ENCODE peak calls at places on chromosomes 12 and 14, in four cellular contexts. Q is K562, T is SK-N-SH, O is HEK293T. X is an unnamed sample.

GRCh38 chr14:30855345-30856037 is 18.9 kb upstream of the COCH start:
- DNase-seq in T (no peak), Q (no peak), O (no peak), X (no peak)

GRCh38 chr14:100076133-100076532 is 10.9 kb downstream of the EVL start:
- DNase-seq in T (no peak), O (peak; percentile 37), Q (peak; percentile 35), X (peak; percentile 15)

GRCh38 chr12:121530600-121531355 is 50.0 kb downstream of the KDM2B start:
- DNase-seq in Q (peak; percentile 57), T (no peak), O (no peak), X (no peak)

GRCh38 chr12:131260251-131260905 is 306.7 kb downstream of the ADGRD1 start:
- DNase-seq in T (no peak), O (no peak), Q (no peak), X (no peak)

GRCh38 chr12:58249610-58250009 is 308.2 kb downstream of the ATP23 start:
- DNase-seq in Q (no peak), O (no peak), T (no peak), X (no peak)

GRCh38 chr12:113863455-113863845 is 102.7 kb downstream of the RBM19 start:
- DNase-seq in Q (peak; percentile 35), O (no peak), T (no peak), X (no peak)

GRCh38 chr12:88035907-88036289 is 6.7 kb upstream of the C12orf50 start:
- DNase-seq in T (no peak), Q (no peak), O (peak; percentile 5), X (no peak)

GRCh38 chr14:46818147-46818546 is 166.6 kb upstream of the RPL10L start:
- DNase-seq in O (no peak), T (no peak), Q (no peak), X (no peak)

GRCh38 chr12:91854725-91855124 is 290.9 kb downstream of the BTG1 start:
- DNase-seq in O (no peak), Q (no peak), T (no peak), X (no peak)

GRCh38 chr12:41277019-41277770 is 89.1 kb downstream of the PDZRN4 start:
- DNase-seq in T (peak; percentile 34), Q (peak; percentile 18), O (peak; percentile 38), X (peak; percentile 26)

GRCh38 chr12:59861635-59862034 is 265.8 kb downstream of the SLC16A7 start:
- DNase-seq in Q (no peak), O (no peak), T (no peak), X (no peak)

GRCh38 chr12:1044697-1045096 is 53.7 kb downstream of the ERC1 start:
- DNase-seq in T (no peak), O (no peak), Q (no peak), X (no peak)

GRCh38 chr14:97270308-97270707 is 473.1 kb downstream of the VRK1 start:
- DNase-seq in Q (no peak), O (no peak), T (no peak), X (peak; percentile 5)

GRCh38 chr12:116736962-116737773 is 701 bp downstream of the SPRING1 start:
- DNase-seq in T (peak; percentile 50), Q (peak; percentile 44), O (peak; percentile 38), X (no peak)

GRCh38 chr14:91888641-91889476 is 21.5 kb upstream of the TC2N start:
- DNase-seq in Q (no peak), O (no peak), T (no peak), X (no peak)

GRCh38 chr12:94586589-94587259 is 63.6 kb downstream of the TMCC3 start:
- DNase-seq in Q (no peak), T (no peak), O (no peak), X (no peak)

GRCh38 chr12:92408072-92408900 is 262.6 kb upstream of the BTG1 start:
- DNase-seq in T (peak; percentile 55), Q (peak; percentile 23), O (peak; percentile 49), X (peak; percentile 4)

GRCh38 chr12:105369014-105369413 is 38.5 kb downstream of the C12orf75 start:
- DNase-seq in O (no peak), T (no peak), Q (no peak), X (no peak)

GRCh38 chr12:1282670-1283361 is 291.8 kb downstream of the ERC1 start:
- DNase-seq in O (no peak), Q (no peak), T (no peak), X (no peak)

GRCh38 chr14:35727764-35728163 is 81.3 kb downstream of the RALGAPA1 start:
- DNase-seq in T (no peak), O (no peak), Q (no peak), X (no peak)

GRCh38 chr14:35347323-35348043 is 55.3 kb downstream of the PSMA6 start:
- DNase-seq in O (no peak), Q (no peak), T (peak; percentile 11), X (peak; percentile 99)

GRCh38 chr14:35367056-35367372 is 37.5 kb downstream of the NFKBIA start:
- DNase-seq in Q (no peak), O (no peak), T (no peak), X (no peak)

GRCh38 chr12:45192041-45192695 is 23.7 kb upstream of the ANO6 start:
- DNase-seq in O (peak; percentile 17), Q (peak; percentile 55), T (no peak), X (peak; percentile 94)

GRCh38 chr12:131487379-131488129 is 223.3 kb upstream of the SFSWAP start:
- DNase-seq in O (no peak), Q (no peak), T (no peak), X (no peak)

GRCh38 chr14:63770187-63770807 is 42.4 kb upstream of the SGPP1 start:
- DNase-seq in T (peak; percentile 53), O (peak; percentile 43), Q (no peak), X (peak; percentile 57)

GRCh38 chr14:23306412-23307145 is at the start of gene BCL2L2:
- DNase-seq in O (peak; percentile 74), T (peak; percentile 91), Q (peak; percentile 82), X (peak; percentile 98)

GRCh38 chr14:55265197-55265596 is 6.0 kb upstream of the FBXO34 start:
- DNase-seq in T (no peak), Q (no peak), O (no peak), X (peak; percentile 24)

GRCh38 chr12:100447405-100447804 is 26.3 kb upstream of the NR1H4 start:
- DNase-seq in Q (no peak), T (no peak), O (no peak), X (no peak)

GRCh38 chr12:14384783-14385638 is 19.5 kb downstream of the ATF7IP start:
- DNase-seq in O (peak; percentile 52), Q (peak; percentile 44), T (peak; percentile 60), X (peak; percentile 88)

GRCh38 chr14:101070540-101071492 is 167.3 kb upstream of the RTL1 start:
- DNase-seq in Q (no peak), T (peak; percentile 27), O (no peak), X (no peak)

GRCh38 chr14:52369305-52369781 is 55.2 kb downstream of the PTGER2 start:
- DNase-seq in O (no peak), T (no peak), Q (no peak), X (no peak)

GRCh38 chr14:51394804-51395203 is 154.8 kb downstream of the TMX1 start:
- DNase-seq in Q (no peak), O (no peak), T (no peak), X (no peak)

GRCh38 chr12:3168223-3168770 is 91.1 kb downstream of the TSPAN9 start:
- DNase-seq in Q (no peak), T (no peak), O (no peak), X (no peak)

GRCh38 chr14:65860956-65861631 is 448.6 kb downstream of the FUT8 start:
- DNase-seq in T (no peak), O (no peak), Q (no peak), X (no peak)

GRCh38 chr14:103884854-103885253 is 37.5 kb upstream of the PPP1R13B start:
- DNase-seq in O (no peak), T (no peak), Q (no peak), X (no peak)

GRCh38 chr14:76832503-76832988 is 6.3 kb downstream of the LRRC74A start:
- DNase-seq in Q (no peak), T (no peak), O (no peak), X (peak; percentile 83)

GRCh38 chr14:39555749-39556148 is 123.5 kb upstream of the FBXO33 start:
- DNase-seq in O (no peak), Q (no peak), T (no peak), X (no peak)

GRCh38 chr14:26984318-26985177 is 386.7 kb upstream of the NOVA1 start:
- DNase-seq in T (peak; percentile 11), O (peak; percentile 37), Q (peak; percentile 10), X (peak; percentile 64)
- TF ChIP-seq FOXM1 in T (no peak), O (no peak), Q (no peak), X (no peak)

DNA sequence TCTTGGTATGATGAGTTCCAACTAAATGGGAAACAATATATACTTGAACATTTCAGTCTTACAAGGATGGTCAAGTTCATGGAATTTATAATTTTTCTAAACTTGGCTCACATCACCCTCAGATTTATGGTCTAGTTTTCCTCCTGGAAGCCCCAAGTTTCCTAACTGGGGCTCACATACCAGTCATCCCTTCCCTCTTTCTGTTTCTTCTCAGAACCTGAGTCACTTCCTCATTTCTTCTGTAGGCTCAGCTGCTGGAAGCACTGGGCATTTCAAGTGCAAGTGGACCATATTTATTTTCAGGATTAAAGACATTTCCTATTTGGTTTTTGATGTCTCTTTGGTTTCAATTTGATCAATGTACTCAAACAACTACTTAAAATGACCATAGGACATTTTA is 55.4 kb downstream of the GRIP1 start:
- DNase-seq in T (no peak), Q (no peak), O (no peak), X (no peak)
- TF ChIP-seq FOXM1 in T (no peak), Q (no peak), O (no peak), X (no peak)

GRCh38 chr14:94113490-94113889 is 3.0 kb downstream of the IFI27 start:
- DNase-seq in Q (no peak), T (peak; percentile 64), O (no peak), X (no peak)
- TF ChIP-seq FOXM1 in Q (no peak), T (no peak), O (no peak), X (no peak)

DNA sequence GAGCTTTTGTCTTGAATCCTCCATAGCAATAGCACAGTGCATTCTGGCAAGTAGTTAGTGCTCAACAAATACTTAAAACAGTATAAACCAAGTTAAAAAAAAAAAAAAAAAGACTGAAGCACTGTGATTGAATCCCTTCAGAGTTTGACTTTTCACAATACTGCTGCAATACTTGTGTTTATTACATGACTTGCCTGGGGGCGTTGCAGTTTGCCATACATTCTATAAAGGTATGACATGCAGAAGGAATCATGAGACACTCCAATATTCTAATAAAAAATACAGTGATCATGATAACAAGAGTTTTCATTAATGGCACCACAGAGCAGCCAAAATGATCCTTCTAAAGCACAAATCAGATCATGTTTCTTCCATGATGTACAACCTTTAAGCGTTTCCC is 205.0 kb upstream of the CDKN3 start:
- DNase-seq in O (no peak), Q (no peak), T (no peak), X (no peak)
- TF ChIP-seq FOXM1 in O (no peak), Q (no peak), T (no peak), X (no peak)

X was measured in HepG2.